ENCODE peak calls at places on chromosomes 1 and 21, in ten cellular contexts. One of them, this sample, is unnamed.

GRCh38 chr1:167510244-167510643 is 8.1 kb downstream of the CD247 start:
- DNase-seq in mammary epithelial cell: no peak
- DNase-seq in GM06990: no peak
- DNase-seq in spleen: no peak
- DNase-seq in tibial artery: no peak
- DNase-seq in cardiac fibroblast: no peak
- DNase-seq in AG10803: no peak
- DNase-seq in foreskin fibroblast: no peak
- DNase-seq in AG04450: no peak
- DNase-seq in epithelial cell of esophagus: no peak
- DNase-seq in this sample: no peak

GRCh38 chr1:67211589-67212563 is 45.6 kb downstream of the IL23R start:
- DNase-seq in AG04450: no peak
- DNase-seq in mammary epithelial cell: no peak
- DNase-seq in GM06990: no peak
- DNase-seq in AG10803: peak
- DNase-seq in foreskin fibroblast: peak
- DNase-seq in spleen: no peak
- DNase-seq in cardiac fibroblast: peak
- DNase-seq in epithelial cell of esophagus: peak
- DNase-seq in tibial artery: no peak
- DNase-seq in this sample: no peak

GRCh38 chr1:157157481-157158190 is 19.4 kb upstream of the ETV3 start:
- DNase-seq in GM06990: no peak
- DNase-seq in spleen: no peak
- DNase-seq in cardiac fibroblast: peak
- DNase-seq in AG10803: peak
- DNase-seq in AG04450: no peak
- DNase-seq in foreskin fibroblast: peak
- DNase-seq in tibial artery: no peak
- DNase-seq in epithelial cell of esophagus: peak
- DNase-seq in mammary epithelial cell: peak
- DNase-seq in this sample: no peak

GRCh38 chr1:239262538-239262937 is 123.8 kb upstream of the CHRM3 start:
- DNase-seq in GM06990: no peak
- DNase-seq in spleen: no peak
- DNase-seq in cardiac fibroblast: no peak
- DNase-seq in mammary epithelial cell: no peak
- DNase-seq in AG04450: no peak
- DNase-seq in AG10803: no peak
- DNase-seq in foreskin fibroblast: no peak
- DNase-seq in tibial artery: no peak
- DNase-seq in epithelial cell of esophagus: peak
- DNase-seq in this sample: no peak

GRCh38 chr1:62637392-62638105 is 40.2 kb downstream of the ANGPTL3 start:
- DNase-seq in tibial artery: no peak
- DNase-seq in spleen: no peak
- DNase-seq in AG04450: no peak
- DNase-seq in GM06990: no peak
- DNase-seq in mammary epithelial cell: no peak
- DNase-seq in cardiac fibroblast: peak
- DNase-seq in epithelial cell of esophagus: peak
- DNase-seq in foreskin fibroblast: peak
- DNase-seq in AG10803: no peak
- DNase-seq in this sample: no peak

GRCh38 chr21:17611414-17612022 is 1.2 kb downstream of the BTG3 start:
- DNase-seq in foreskin fibroblast: peak
- DNase-seq in GM06990: peak
- DNase-seq in AG10803: peak
- DNase-seq in epithelial cell of esophagus: peak
- DNase-seq in mammary epithelial cell: peak
- DNase-seq in AG04450: peak
- DNase-seq in cardiac fibroblast: peak
- DNase-seq in tibial artery: peak
- DNase-seq in spleen: peak
- DNase-seq in this sample: peak

GRCh38 chr1:205270764-205271163 is 43.0 kb downstream of the TMCC2 start:
- DNase-seq in tibial artery: no peak
- DNase-seq in epithelial cell of esophagus: peak
- DNase-seq in AG04450: no peak
- DNase-seq in foreskin fibroblast: peak
- DNase-seq in cardiac fibroblast: peak
- DNase-seq in spleen: no peak
- DNase-seq in GM06990: no peak
- DNase-seq in AG10803: no peak
- DNase-seq in mammary epithelial cell: peak
- DNase-seq in this sample: no peak

GRCh38 chr1:44677201-44677520 is 2.6 kb downstream of the ARMH1 start:
- DNase-seq in epithelial cell of esophagus: peak
- DNase-seq in AG10803: peak
- DNase-seq in GM06990: no peak
- DNase-seq in tibial artery: no peak
- DNase-seq in spleen: no peak
- DNase-seq in foreskin fibroblast: peak
- DNase-seq in AG04450: no peak
- DNase-seq in cardiac fibroblast: peak
- DNase-seq in mammary epithelial cell: peak
- DNase-seq in this sample: peak

GRCh38 chr1:233549404-233549803 is 64.5 kb upstream of the KCNK1 start:
- DNase-seq in cardiac fibroblast: no peak
- DNase-seq in spleen: no peak
- DNase-seq in AG04450: no peak
- DNase-seq in foreskin fibroblast: no peak
- DNase-seq in tibial artery: no peak
- DNase-seq in mammary epithelial cell: no peak
- DNase-seq in GM06990: peak
- DNase-seq in epithelial cell of esophagus: no peak
- DNase-seq in AG10803: no peak
- DNase-seq in this sample: no peak

GRCh38 chr1:204104331-204105222 is 31.7 kb downstream of the SOX13 start:
- DNase-seq in epithelial cell of esophagus: peak
- DNase-seq in cardiac fibroblast: no peak
- DNase-seq in foreskin fibroblast: no peak
- DNase-seq in tibial artery: no peak
- DNase-seq in GM06990: no peak
- DNase-seq in AG10803: no peak
- DNase-seq in mammary epithelial cell: peak
- DNase-seq in spleen: peak
- DNase-seq in AG04450: no peak
- DNase-seq in this sample: no peak

GRCh38 chr1:218369688-218370511 is 24.8 kb downstream of the TGFB2 start:
- DNase-seq in AG04450: no peak
- DNase-seq in GM06990: no peak
- DNase-seq in AG10803: peak
- DNase-seq in mammary epithelial cell: peak
- DNase-seq in spleen: no peak
- DNase-seq in tibial artery: no peak
- DNase-seq in epithelial cell of esophagus: peak
- DNase-seq in foreskin fibroblast: peak
- DNase-seq in cardiac fibroblast: peak
- DNase-seq in this sample: no peak

DNA sequence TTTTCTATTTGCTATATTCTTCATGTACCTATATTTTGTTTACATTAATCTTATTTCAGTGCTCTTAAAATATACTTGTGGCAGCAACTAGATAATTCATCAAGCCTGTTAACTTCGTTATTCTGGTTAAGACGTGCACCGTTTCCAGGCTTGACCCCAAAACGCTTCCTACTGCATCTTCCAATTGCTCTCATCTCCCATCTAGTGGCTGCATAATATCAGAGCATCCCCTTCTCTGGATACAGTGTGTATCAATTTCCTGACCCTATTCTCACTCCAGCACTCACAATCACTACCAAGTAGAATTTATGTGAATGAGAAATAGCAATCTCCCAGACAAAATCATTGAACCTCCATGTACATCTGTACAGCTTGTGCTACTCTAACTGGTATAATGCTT is 1280.3 kb upstream of the B3GALT2 start:
- DNase-seq in mammary epithelial cell: peak
- DNase-seq in foreskin fibroblast: peak
- DNase-seq in AG10803: no peak
- DNase-seq in GM06990: no peak
- DNase-seq in AG04450: no peak
- DNase-seq in epithelial cell of esophagus: peak
- DNase-seq in cardiac fibroblast: no peak
- DNase-seq in spleen: no peak
- DNase-seq in tibial artery: no peak
- DNase-seq in this sample: no peak
- TF ChIP-seq CTCF in mammary epithelial cell: peak
- TF ChIP-seq CTCF in foreskin fibroblast: peak
- TF ChIP-seq CTCF in AG10803: no peak
- TF ChIP-seq CTCF in GM06990: no peak
- TF ChIP-seq CTCF in AG04450: peak
- TF ChIP-seq CTCF in epithelial cell of esophagus: peak
- TF ChIP-seq CTCF in cardiac fibroblast: no peak
- TF ChIP-seq CTCF in spleen: no peak
- TF ChIP-seq CTCF in tibial artery: no peak
- TF ChIP-seq CTCF in this sample: no peak

GRCh38 chr1:20322081-20322824 is 31.6 kb downstream of the VWA5B1 start:
- DNase-seq in AG04450: no peak
- DNase-seq in foreskin fibroblast: peak
- DNase-seq in tibial artery: no peak
- DNase-seq in mammary epithelial cell: no peak
- DNase-seq in spleen: no peak
- DNase-seq in cardiac fibroblast: no peak
- DNase-seq in AG10803: no peak
- DNase-seq in GM06990: peak
- DNase-seq in epithelial cell of esophagus: no peak
- DNase-seq in this sample: peak

GRCh38 chr1:20323613-20323920 is 32.9 kb downstream of the VWA5B1 start:
- DNase-seq in GM06990: no peak
- DNase-seq in epithelial cell of esophagus: no peak
- DNase-seq in AG04450: no peak
- DNase-seq in cardiac fibroblast: peak
- DNase-seq in mammary epithelial cell: no peak
- DNase-seq in foreskin fibroblast: peak
- DNase-seq in tibial artery: no peak
- DNase-seq in spleen: no peak
- DNase-seq in AG10803: no peak
- DNase-seq in this sample: no peak

GRCh38 chr1:20322825-20323612 is 32.3 kb downstream of the VWA5B1 start:
- DNase-seq in cardiac fibroblast: peak
- DNase-seq in spleen: peak
- DNase-seq in tibial artery: no peak
- DNase-seq in mammary epithelial cell: no peak
- DNase-seq in foreskin fibroblast: peak
- DNase-seq in AG10803: no peak
- DNase-seq in AG04450: no peak
- DNase-seq in GM06990: no peak
- DNase-seq in epithelial cell of esophagus: no peak
- DNase-seq in this sample: no peak

GRCh38 chr1:20320734-20321133 is 30.1 kb downstream of the VWA5B1 start:
- DNase-seq in mammary epithelial cell: no peak
- DNase-seq in GM06990: no peak
- DNase-seq in epithelial cell of esophagus: no peak
- DNase-seq in foreskin fibroblast: no peak
- DNase-seq in spleen: no peak
- DNase-seq in AG10803: no peak
- DNase-seq in tibial artery: no peak
- DNase-seq in cardiac fibroblast: no peak
- DNase-seq in AG04450: no peak
- DNase-seq in this sample: no peak

GRCh38 chr1:20321573-20321972 is 30.9 kb downstream of the VWA5B1 start:
- DNase-seq in mammary epithelial cell: no peak
- DNase-seq in GM06990: no peak
- DNase-seq in cardiac fibroblast: no peak
- DNase-seq in foreskin fibroblast: no peak
- DNase-seq in spleen: peak
- DNase-seq in epithelial cell of esophagus: no peak
- DNase-seq in tibial artery: no peak
- DNase-seq in AG04450: no peak
- DNase-seq in AG10803: no peak
- DNase-seq in this sample: no peak
- H3K4me3 ChIP-seq in mammary epithelial cell: no peak
- H3K4me3 ChIP-seq in GM06990: no peak
- H3K4me3 ChIP-seq in cardiac fibroblast: no peak
- H3K4me3 ChIP-seq in foreskin fibroblast: no peak
- H3K4me3 ChIP-seq in spleen: no peak
- H3K4me3 ChIP-seq in epithelial cell of esophagus: no peak
- H3K4me3 ChIP-seq in tibial artery: no peak
- H3K4me3 ChIP-seq in AG04450: no peak
- H3K4me3 ChIP-seq in AG10803: no peak
- H3K4me3 ChIP-seq in this sample: no peak

GRCh38 chr1:47780469-47780995 is 216.7 kb downstream of the TRABD2B start:
- DNase-seq in epithelial cell of esophagus: no peak
- DNase-seq in cardiac fibroblast: no peak
- DNase-seq in spleen: no peak
- DNase-seq in foreskin fibroblast: no peak
- DNase-seq in mammary epithelial cell: no peak
- DNase-seq in AG04450: no peak
- DNase-seq in AG10803: no peak
- DNase-seq in tibial artery: no peak
- DNase-seq in GM06990: no peak
- DNase-seq in this sample: no peak
- TF ChIP-seq CTCF in epithelial cell of esophagus: no peak
- TF ChIP-seq CTCF in cardiac fibroblast: no peak
- TF ChIP-seq CTCF in spleen: no peak
- TF ChIP-seq CTCF in foreskin fibroblast: no peak
- TF ChIP-seq CTCF in mammary epithelial cell: no peak
- TF ChIP-seq CTCF in AG04450: no peak
- TF ChIP-seq CTCF in AG10803: no peak
- TF ChIP-seq CTCF in tibial artery: no peak
- TF ChIP-seq CTCF in GM06990: no peak
- TF ChIP-seq CTCF in this sample: no peak

DNA sequence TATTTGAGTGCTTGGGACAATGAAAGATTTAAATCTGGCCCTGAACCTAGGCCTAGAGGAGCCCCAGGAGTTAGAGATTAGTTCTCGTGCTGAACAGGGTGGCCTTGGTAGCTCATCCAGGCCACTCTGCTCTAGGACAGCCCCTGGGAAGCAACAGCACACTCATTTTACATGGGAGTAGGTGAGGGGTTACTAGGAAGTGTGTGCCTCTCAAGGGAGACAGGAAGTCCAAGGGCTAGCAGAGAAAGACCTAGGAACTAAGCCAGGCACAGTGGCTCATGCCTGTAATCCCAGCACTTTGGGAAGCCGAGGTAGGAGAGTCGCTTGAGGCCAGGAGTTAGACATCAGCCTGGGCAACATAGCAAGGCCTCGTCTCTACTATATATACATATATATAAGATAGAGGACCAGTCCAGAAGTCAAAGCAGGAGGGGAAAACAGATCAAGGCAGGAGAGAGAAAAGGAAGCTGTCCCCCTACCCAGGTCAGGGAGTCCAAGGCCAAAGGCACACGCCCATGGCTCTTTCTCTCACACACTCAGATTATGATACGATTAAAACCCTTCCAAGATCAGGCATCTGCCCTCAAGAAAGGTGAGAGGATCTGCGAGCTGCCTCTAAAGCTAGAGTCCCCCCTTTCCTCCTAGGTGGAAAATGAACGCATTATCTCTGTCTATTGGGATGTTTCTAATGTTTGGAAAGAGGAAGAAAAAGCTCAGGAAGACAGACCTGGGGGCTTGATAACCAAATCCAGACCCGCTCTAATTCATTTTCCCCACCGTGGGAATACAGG is 7.8 kb downstream of the PAFAH2 start:
- DNase-seq in mammary epithelial cell: no peak
- DNase-seq in spleen: no peak
- DNase-seq in foreskin fibroblast: peak
- DNase-seq in cardiac fibroblast: no peak
- DNase-seq in AG10803: no peak
- DNase-seq in AG04450: no peak
- DNase-seq in epithelial cell of esophagus: no peak
- DNase-seq in tibial artery: peak
- DNase-seq in GM06990: no peak
- DNase-seq in this sample: no peak
- H3K4me3 ChIP-seq in mammary epithelial cell: no peak
- H3K4me3 ChIP-seq in spleen: peak
- H3K4me3 ChIP-seq in foreskin fibroblast: no peak
- H3K4me3 ChIP-seq in cardiac fibroblast: no peak
- H3K4me3 ChIP-seq in AG10803: no peak
- H3K4me3 ChIP-seq in AG04450: no peak
- H3K4me3 ChIP-seq in epithelial cell of esophagus: no peak
- H3K4me3 ChIP-seq in tibial artery: no peak
- H3K4me3 ChIP-seq in GM06990: no peak
- H3K4me3 ChIP-seq in this sample: no peak

This sample was measured in GM12864.